ENCODE peak calls at places on chromosomes 13 and 19, in four cellular contexts. One of them, this sample, is unnamed.

GRCh38 chr13:23960566-23961156 is 63.4 kb upstream of the C1QTNF9B start:
- DNase-seq in IMR-90: peak
- DNase-seq in H1: no peak
- DNase-seq in mesendoderm: peak
- DNase-seq in this sample: no peak

GRCh38 chr13:97141564-97142005 is 80.5 kb upstream of the MBNL2 start:
- DNase-seq in IMR-90: peak
- DNase-seq in H1: no peak
- DNase-seq in mesendoderm: peak
- DNase-seq in this sample: peak

GRCh38 chr19:48798937-48799336 is 11.9 kb downstream of the BCAT2 start:
- DNase-seq in IMR-90: peak
- DNase-seq in H1: peak
- DNase-seq in mesendoderm: peak
- DNase-seq in this sample: peak

GRCh38 chr13:106701810-106702341 is 133.9 kb upstream of the ARGLU1 start:
- DNase-seq in IMR-90: no peak
- DNase-seq in H1: no peak
- DNase-seq in mesendoderm: no peak
- DNase-seq in this sample: no peak

GRCh38 chr13:40191186-40191980 is 475.1 kb downstream of the FOXO1 start:
- DNase-seq in IMR-90: no peak
- DNase-seq in H1: no peak
- DNase-seq in mesendoderm: no peak
- DNase-seq in this sample: no peak

GRCh38 chr19:55146648-55147218 is 2.3 kb downstream of the TNNT1 start:
- DNase-seq in IMR-90: no peak
- DNase-seq in H1: peak
- DNase-seq in mesendoderm: peak
- DNase-seq in this sample: peak

GRCh38 chr13:61935710-61936109 is 520.1 kb upstream of the PCDH20 start:
- DNase-seq in IMR-90: no peak
- DNase-seq in H1: no peak
- DNase-seq in mesendoderm: no peak
- DNase-seq in this sample: no peak

GRCh38 chr19:51798958-51799310 is 4.0 kb downstream of the FPR3 start:
- DNase-seq in IMR-90: no peak
- DNase-seq in H1: no peak
- DNase-seq in mesendoderm: no peak
- DNase-seq in this sample: no peak

GRCh38 chr19:54208784-54209057 is 8.1 kb downstream of the RPS9 start:
- DNase-seq in IMR-90: no peak
- DNase-seq in H1: no peak
- DNase-seq in mesendoderm: peak
- DNase-seq in this sample: no peak

GRCh38 chr13:36362914-36363313 is 16.7 kb upstream of the SPART start:
- DNase-seq in IMR-90: no peak
- DNase-seq in H1: no peak
- DNase-seq in mesendoderm: no peak
- DNase-seq in this sample: no peak

GRCh38 chr13:46893820-46894533 is 2.9 kb downstream of the HTR2A start:
- DNase-seq in IMR-90: peak
- DNase-seq in H1: peak
- DNase-seq in mesendoderm: peak
- DNase-seq in this sample: peak

GRCh38 chr13:39274926-39275325 is 236.7 kb downstream of the NHLRC3 start:
- DNase-seq in IMR-90: no peak
- DNase-seq in H1: no peak
- DNase-seq in mesendoderm: no peak
- DNase-seq in this sample: no peak

GRCh38 chr13:91904005-91904404 is 505.6 kb downstream of the GPC5 start:
- DNase-seq in IMR-90: no peak
- DNase-seq in H1: no peak
- DNase-seq in mesendoderm: no peak
- DNase-seq in this sample: no peak
- H3K56ac ChIP-seq in IMR-90: no peak
- H3K56ac ChIP-seq in H1: no peak
- H3K56ac ChIP-seq in mesendoderm: no peak
- H3K56ac ChIP-seq in this sample: no peak

GRCh38 chr19:343941-344624 is 513 bp downstream of the MIER2 start:
- DNase-seq in IMR-90: no peak
- DNase-seq in H1: peak
- DNase-seq in mesendoderm: peak
- DNase-seq in this sample: no peak
- H4K8ac ChIP-seq in IMR-90: peak
- H4K8ac ChIP-seq in H1: peak
- H4K8ac ChIP-seq in mesendoderm: no peak
- H4K8ac ChIP-seq in this sample: no peak

DNA sequence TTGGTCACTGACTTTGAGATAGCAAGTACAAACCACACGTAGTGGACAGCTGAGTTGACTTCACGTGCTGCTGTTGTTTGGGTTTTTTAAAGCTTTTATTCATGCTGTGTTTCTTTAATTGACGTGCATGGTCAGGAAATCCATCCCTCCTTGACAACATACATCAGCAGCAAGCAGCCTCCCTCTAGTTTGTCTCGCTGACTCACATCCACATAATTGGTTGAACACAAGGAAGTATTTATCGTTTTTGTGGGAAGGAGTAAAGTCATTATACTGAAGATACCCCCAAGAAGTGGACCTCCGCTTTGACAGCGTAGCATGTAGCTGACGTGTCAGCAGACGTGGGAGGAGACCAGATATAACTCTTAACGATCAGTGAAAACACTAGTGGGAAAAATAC is 355.8 kb downstream of the MYO16 start:
- DNase-seq in IMR-90: no peak
- DNase-seq in H1: no peak
- DNase-seq in mesendoderm: no peak
- DNase-seq in this sample: no peak
- H3K56ac ChIP-seq in IMR-90: no peak
- H3K56ac ChIP-seq in H1: no peak
- H3K56ac ChIP-seq in mesendoderm: no peak
- H3K56ac ChIP-seq in this sample: no peak

GRCh38 chr13:112712451-112712881 is 22.6 kb downstream of the ATP11A start:
- DNase-seq in IMR-90: no peak
- DNase-seq in H1: no peak
- DNase-seq in mesendoderm: no peak
- DNase-seq in this sample: no peak

GRCh38 chr13:112710855-112711527 is 21.2 kb downstream of the ATP11A start:
- DNase-seq in IMR-90: no peak
- DNase-seq in H1: no peak
- DNase-seq in mesendoderm: no peak
- DNase-seq in this sample: no peak

GRCh38 chr13:112709825-112710783 is 20.3 kb downstream of the ATP11A start:
- DNase-seq in IMR-90: peak
- DNase-seq in H1: no peak
- DNase-seq in mesendoderm: no peak
- DNase-seq in this sample: no peak

GRCh38 chr13:112713517-112714253 is 23.8 kb downstream of the ATP11A start:
- DNase-seq in IMR-90: no peak
- DNase-seq in H1: no peak
- DNase-seq in mesendoderm: no peak
- DNase-seq in this sample: no peak

GRCh38 chr13:112711528-112712265 is 21.9 kb downstream of the ATP11A start:
- DNase-seq in IMR-90: peak
- DNase-seq in H1: peak
- DNase-seq in mesendoderm: peak
- DNase-seq in this sample: peak
- H4K8ac ChIP-seq in IMR-90: peak
- H4K8ac ChIP-seq in H1: peak
- H4K8ac ChIP-seq in mesendoderm: no peak
- H4K8ac ChIP-seq in this sample: no peak

GRCh38 chr19:58328999-58329398 is 2.2 kb downstream of the ZSCAN22 start:
- DNase-seq in IMR-90: no peak
- DNase-seq in H1: peak
- DNase-seq in mesendoderm: peak
- DNase-seq in this sample: peak
- H3K56ac ChIP-seq in IMR-90: no peak
- H3K56ac ChIP-seq in H1: no peak
- H3K56ac ChIP-seq in mesendoderm: peak
- H3K56ac ChIP-seq in this sample: no peak

GRCh38 chr13:75550159-75550567 is 572 bp downstream of the UCHL3 start:
- DNase-seq in IMR-90: peak
- DNase-seq in H1: no peak
- DNase-seq in mesendoderm: peak
- DNase-seq in this sample: no peak

GRCh38 chr13:75547917-75548316 is 1.7 kb upstream of the UCHL3 start:
- DNase-seq in IMR-90: peak
- DNase-seq in H1: no peak
- DNase-seq in mesendoderm: no peak
- DNase-seq in this sample: no peak

GRCh38 chr13:75554981-75555380 is 5.4 kb downstream of the UCHL3 start:
- DNase-seq in IMR-90: peak
- DNase-seq in H1: no peak
- DNase-seq in mesendoderm: no peak
- DNase-seq in this sample: no peak

GRCh38 chr13:75544681-75545333 is 4.8 kb upstream of the UCHL3 start:
- DNase-seq in IMR-90: peak
- DNase-seq in H1: no peak
- DNase-seq in mesendoderm: no peak
- DNase-seq in this sample: no peak

GRCh38 chr13:75549262-75550158 is at the start of gene UCHL3:
- DNase-seq in IMR-90: peak
- DNase-seq in H1: peak
- DNase-seq in mesendoderm: peak
- DNase-seq in this sample: peak
- H4K8ac ChIP-seq in IMR-90: peak
- H4K8ac ChIP-seq in H1: peak
- H4K8ac ChIP-seq in mesendoderm: no peak
- H4K8ac ChIP-seq in this sample: no peak

DNA sequence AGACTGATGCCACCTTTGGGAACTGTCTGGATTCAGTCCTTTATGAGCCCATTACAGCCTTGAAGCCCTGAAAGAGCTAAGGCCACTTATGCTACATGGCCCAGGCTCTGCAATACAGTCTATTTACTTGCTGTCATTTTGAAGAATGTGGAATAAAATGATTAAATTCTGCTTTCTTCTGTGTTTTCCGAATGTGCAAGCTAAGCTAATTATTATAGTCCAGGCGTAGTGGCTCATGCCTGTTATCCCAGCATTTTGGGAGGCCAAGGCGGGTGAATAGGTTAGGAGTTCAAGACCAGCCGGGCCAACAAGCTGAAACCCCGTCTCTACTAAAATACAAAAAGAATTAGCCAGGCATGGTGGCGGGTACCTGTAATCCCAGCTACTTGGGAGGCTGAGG is 142.5 kb downstream of the TEX29 start:
- DNase-seq in IMR-90: no peak
- DNase-seq in H1: peak
- DNase-seq in mesendoderm: no peak
- DNase-seq in this sample: no peak
- H3K56ac ChIP-seq in IMR-90: no peak
- H3K56ac ChIP-seq in H1: no peak
- H3K56ac ChIP-seq in mesendoderm: no peak
- H3K56ac ChIP-seq in this sample: no peak

DNA sequence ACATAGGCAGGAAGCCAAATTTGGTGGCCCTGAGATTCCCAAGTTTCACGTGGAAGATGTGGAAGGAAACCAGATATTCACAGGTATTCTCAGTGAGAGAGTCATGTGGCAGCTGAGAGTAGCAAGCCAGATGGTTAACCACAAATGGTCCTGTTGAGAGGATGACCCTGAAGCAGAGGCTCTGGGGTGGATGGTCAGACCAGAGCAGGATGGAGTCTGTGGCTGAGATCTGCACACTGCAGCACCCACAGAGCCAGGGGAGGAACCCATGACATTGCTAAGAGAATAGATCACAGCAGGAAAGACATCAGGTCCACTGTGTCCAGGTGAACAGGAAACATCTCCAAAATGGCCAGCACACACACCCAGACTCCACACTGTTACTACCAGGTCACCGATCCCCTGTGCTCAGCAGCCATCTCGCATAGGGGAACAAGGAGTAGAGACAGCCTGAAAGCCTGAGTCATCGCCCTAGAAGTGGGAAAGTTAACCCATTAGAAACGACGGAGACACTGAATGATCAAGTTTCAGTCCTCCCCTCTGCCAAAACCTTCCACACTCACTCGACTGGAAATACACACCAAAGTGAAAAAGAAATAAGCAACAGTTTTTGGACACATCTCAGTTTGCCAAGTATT is 160.0 kb downstream of the RBM26 start:
- DNase-seq in IMR-90: no peak
- DNase-seq in H1: no peak
- DNase-seq in mesendoderm: peak
- DNase-seq in this sample: no peak
- H4K8ac ChIP-seq in IMR-90: no peak
- H4K8ac ChIP-seq in H1: no peak
- H4K8ac ChIP-seq in mesendoderm: no peak
- H4K8ac ChIP-seq in this sample: no peak

This sample was measured in H9.